ENCODE peak calls at places on chromosome 19, in eight cellular contexts. One of them, this sample, is unnamed.

GRCh38 chr19:19402656-19403372 is 2.7 kb upstream of the GATAD2A start:
- DNase-seq in GM04504: no peak
- DNase-seq in nucleus accumbens: no peak
- DNase-seq in cardiac muscle cell: no peak
- DNase-seq in iPS DF 6.9: no peak
- DNase-seq in stimulated activated CD8-positive, alpha-beta memory T cell treated with anti-CD3 and anti-CD28 coated beads, Interleukin-7, amount 100 ng/mL, for 1 hour: no peak
- DNase-seq in CD4-positive, alpha-beta T cell: no peak
- DNase-seq in activated T-helper 1 cell treated with Interleukin-2 at 50 U/mL for 16 hours: no peak
- DNase-seq in this sample: no peak

GRCh38 chr19:17830567-17831418 is 9.5 kb upstream of the INSL3 start:
- DNase-seq in GM04504: no peak
- DNase-seq in nucleus accumbens: peak
- DNase-seq in cardiac muscle cell: peak
- DNase-seq in iPS DF 6.9: peak
- DNase-seq in stimulated activated CD8-positive, alpha-beta memory T cell treated with anti-CD3 and anti-CD28 coated beads, Interleukin-7, amount 100 ng/mL, for 1 hour: no peak
- DNase-seq in CD4-positive, alpha-beta T cell: peak
- DNase-seq in activated T-helper 1 cell treated with Interleukin-2 at 50 U/mL for 16 hours: no peak
- DNase-seq in this sample: peak

GRCh38 chr19:48290923-48291700 is 21.2 kb downstream of the ZNF114 start:
- DNase-seq in GM04504: peak
- DNase-seq in nucleus accumbens: peak
- DNase-seq in cardiac muscle cell: peak
- DNase-seq in iPS DF 6.9: peak
- DNase-seq in stimulated activated CD8-positive, alpha-beta memory T cell treated with anti-CD3 and anti-CD28 coated beads, Interleukin-7, amount 100 ng/mL, for 1 hour: peak
- DNase-seq in CD4-positive, alpha-beta T cell: peak
- DNase-seq in activated T-helper 1 cell treated with Interleukin-2 at 50 U/mL for 16 hours: peak
- DNase-seq in this sample: peak

GRCh38 chr19:48918801-48919247 is 14.7 kb upstream of the DHDH start:
- DNase-seq in GM04504: no peak
- DNase-seq in nucleus accumbens: no peak
- DNase-seq in cardiac muscle cell: peak
- DNase-seq in iPS DF 6.9: no peak
- DNase-seq in stimulated activated CD8-positive, alpha-beta memory T cell treated with anti-CD3 and anti-CD28 coated beads, Interleukin-7, amount 100 ng/mL, for 1 hour: no peak
- DNase-seq in CD4-positive, alpha-beta T cell: no peak
- DNase-seq in activated T-helper 1 cell treated with Interleukin-2 at 50 U/mL for 16 hours: no peak
- DNase-seq in this sample: peak

GRCh38 chr19:13099073-13099999 is 3.3 kb downstream of the LYL1 start:
- DNase-seq in GM04504: peak
- DNase-seq in nucleus accumbens: no peak
- DNase-seq in cardiac muscle cell: no peak
- DNase-seq in iPS DF 6.9: no peak
- DNase-seq in stimulated activated CD8-positive, alpha-beta memory T cell treated with anti-CD3 and anti-CD28 coated beads, Interleukin-7, amount 100 ng/mL, for 1 hour: peak
- DNase-seq in CD4-positive, alpha-beta T cell: peak
- DNase-seq in activated T-helper 1 cell treated with Interleukin-2 at 50 U/mL for 16 hours: peak
- DNase-seq in this sample: no peak

GRCh38 chr19:38788478-38789243 is at the start of gene LGALS7B:
- DNase-seq in GM04504: no peak
- DNase-seq in nucleus accumbens: no peak
- DNase-seq in cardiac muscle cell: no peak
- DNase-seq in iPS DF 6.9: no peak
- DNase-seq in stimulated activated CD8-positive, alpha-beta memory T cell treated with anti-CD3 and anti-CD28 coated beads, Interleukin-7, amount 100 ng/mL, for 1 hour: no peak
- DNase-seq in CD4-positive, alpha-beta T cell: no peak
- DNase-seq in activated T-helper 1 cell treated with Interleukin-2 at 50 U/mL for 16 hours: no peak
- DNase-seq in this sample: no peak

GRCh38 chr19:13208131-13208963 is 58.1 kb downstream of the IER2 start:
- DNase-seq in GM04504: peak
- DNase-seq in nucleus accumbens: no peak
- DNase-seq in cardiac muscle cell: no peak
- DNase-seq in iPS DF 6.9: no peak
- DNase-seq in stimulated activated CD8-positive, alpha-beta memory T cell treated with anti-CD3 and anti-CD28 coated beads, Interleukin-7, amount 100 ng/mL, for 1 hour: no peak
- DNase-seq in CD4-positive, alpha-beta T cell: peak
- DNase-seq in activated T-helper 1 cell treated with Interleukin-2 at 50 U/mL for 16 hours: peak
- DNase-seq in this sample: no peak

GRCh38 chr19:801861-802496 is 4.7 kb downstream of the PTBP1 start:
- DNase-seq in GM04504: no peak
- DNase-seq in nucleus accumbens: no peak
- DNase-seq in cardiac muscle cell: peak
- DNase-seq in iPS DF 6.9: no peak
- DNase-seq in stimulated activated CD8-positive, alpha-beta memory T cell treated with anti-CD3 and anti-CD28 coated beads, Interleukin-7, amount 100 ng/mL, for 1 hour: no peak
- DNase-seq in CD4-positive, alpha-beta T cell: no peak
- DNase-seq in activated T-helper 1 cell treated with Interleukin-2 at 50 U/mL for 16 hours: no peak
- DNase-seq in this sample: no peak

GRCh38 chr19:44846455-44847143 is 502 bp downstream of the NECTIN2 start:
- DNase-seq in GM04504: no peak
- DNase-seq in nucleus accumbens: no peak
- DNase-seq in cardiac muscle cell: peak
- DNase-seq in iPS DF 6.9: peak
- DNase-seq in stimulated activated CD8-positive, alpha-beta memory T cell treated with anti-CD3 and anti-CD28 coated beads, Interleukin-7, amount 100 ng/mL, for 1 hour: no peak
- DNase-seq in CD4-positive, alpha-beta T cell: no peak
- DNase-seq in activated T-helper 1 cell treated with Interleukin-2 at 50 U/mL for 16 hours: no peak
- DNase-seq in this sample: no peak

GRCh38 chr19:13908674-13909073 is 2.7 kb downstream of the CC2D1A start:
- DNase-seq in GM04504: no peak
- DNase-seq in nucleus accumbens: no peak
- DNase-seq in cardiac muscle cell: no peak
- DNase-seq in iPS DF 6.9: no peak
- DNase-seq in stimulated activated CD8-positive, alpha-beta memory T cell treated with anti-CD3 and anti-CD28 coated beads, Interleukin-7, amount 100 ng/mL, for 1 hour: no peak
- DNase-seq in CD4-positive, alpha-beta T cell: no peak
- DNase-seq in activated T-helper 1 cell treated with Interleukin-2 at 50 U/mL for 16 hours: no peak
- DNase-seq in this sample: no peak

GRCh38 chr19:58544591-58545285 is 874 bp downstream of the TRIM28 start:
- DNase-seq in GM04504: no peak
- DNase-seq in nucleus accumbens: no peak
- DNase-seq in cardiac muscle cell: peak
- DNase-seq in iPS DF 6.9: no peak
- DNase-seq in stimulated activated CD8-positive, alpha-beta memory T cell treated with anti-CD3 and anti-CD28 coated beads, Interleukin-7, amount 100 ng/mL, for 1 hour: peak
- DNase-seq in CD4-positive, alpha-beta T cell: peak
- DNase-seq in activated T-helper 1 cell treated with Interleukin-2 at 50 U/mL for 16 hours: peak
- DNase-seq in this sample: peak

GRCh38 chr19:3204646-3205275 is 19.0 kb downstream of the NCLN start:
- DNase-seq in GM04504: no peak
- DNase-seq in nucleus accumbens: no peak
- DNase-seq in cardiac muscle cell: no peak
- DNase-seq in iPS DF 6.9: no peak
- DNase-seq in stimulated activated CD8-positive, alpha-beta memory T cell treated with anti-CD3 and anti-CD28 coated beads, Interleukin-7, amount 100 ng/mL, for 1 hour: no peak
- DNase-seq in CD4-positive, alpha-beta T cell: no peak
- DNase-seq in activated T-helper 1 cell treated with Interleukin-2 at 50 U/mL for 16 hours: no peak
- DNase-seq in this sample: no peak

GRCh38 chr19:29492761-29493160 is 33.0 kb upstream of the VSTM2B start:
- DNase-seq in GM04504: no peak
- DNase-seq in nucleus accumbens: no peak
- DNase-seq in cardiac muscle cell: no peak
- DNase-seq in iPS DF 6.9: no peak
- DNase-seq in stimulated activated CD8-positive, alpha-beta memory T cell treated with anti-CD3 and anti-CD28 coated beads, Interleukin-7, amount 100 ng/mL, for 1 hour: no peak
- DNase-seq in CD4-positive, alpha-beta T cell: no peak
- DNase-seq in activated T-helper 1 cell treated with Interleukin-2 at 50 U/mL for 16 hours: no peak
- DNase-seq in this sample: no peak

GRCh38 chr19:4057913-4058695 is 8.6 kb downstream of the ZBTB7A start:
- DNase-seq in GM04504: peak
- DNase-seq in nucleus accumbens: no peak
- DNase-seq in cardiac muscle cell: no peak
- DNase-seq in iPS DF 6.9: no peak
- DNase-seq in stimulated activated CD8-positive, alpha-beta memory T cell treated with anti-CD3 and anti-CD28 coated beads, Interleukin-7, amount 100 ng/mL, for 1 hour: no peak
- DNase-seq in CD4-positive, alpha-beta T cell: peak
- DNase-seq in activated T-helper 1 cell treated with Interleukin-2 at 50 U/mL for 16 hours: no peak
- DNase-seq in this sample: no peak

GRCh38 chr19:4589579-4590410 is 30.3 kb upstream of the SEMA6B start:
- DNase-seq in GM04504: no peak
- DNase-seq in nucleus accumbens: no peak
- DNase-seq in cardiac muscle cell: peak
- DNase-seq in iPS DF 6.9: no peak
- DNase-seq in stimulated activated CD8-positive, alpha-beta memory T cell treated with anti-CD3 and anti-CD28 coated beads, Interleukin-7, amount 100 ng/mL, for 1 hour: no peak
- DNase-seq in CD4-positive, alpha-beta T cell: no peak
- DNase-seq in activated T-helper 1 cell treated with Interleukin-2 at 50 U/mL for 16 hours: no peak
- DNase-seq in this sample: no peak

GRCh38 chr19:17522988-17523872 is 11.8 kb downstream of the PGLS start:
- DNase-seq in GM04504: no peak
- DNase-seq in nucleus accumbens: no peak
- DNase-seq in cardiac muscle cell: no peak
- DNase-seq in iPS DF 6.9: no peak
- DNase-seq in stimulated activated CD8-positive, alpha-beta memory T cell treated with anti-CD3 and anti-CD28 coated beads, Interleukin-7, amount 100 ng/mL, for 1 hour: no peak
- DNase-seq in CD4-positive, alpha-beta T cell: peak
- DNase-seq in activated T-helper 1 cell treated with Interleukin-2 at 50 U/mL for 16 hours: peak
- DNase-seq in this sample: no peak

GRCh38 chr19:34576292-34576691 is 94.7 kb downstream of the WTIP start:
- DNase-seq in GM04504: no peak
- DNase-seq in nucleus accumbens: no peak
- DNase-seq in cardiac muscle cell: no peak
- DNase-seq in iPS DF 6.9: no peak
- DNase-seq in stimulated activated CD8-positive, alpha-beta memory T cell treated with anti-CD3 and anti-CD28 coated beads, Interleukin-7, amount 100 ng/mL, for 1 hour: no peak
- DNase-seq in CD4-positive, alpha-beta T cell: no peak
- DNase-seq in activated T-helper 1 cell treated with Interleukin-2 at 50 U/mL for 16 hours: no peak
- DNase-seq in this sample: no peak

GRCh38 chr19:17775245-17775927 is 19.6 kb upstream of the B3GNT3 start:
- DNase-seq in GM04504: no peak
- DNase-seq in nucleus accumbens: no peak
- DNase-seq in cardiac muscle cell: peak
- DNase-seq in iPS DF 6.9: no peak
- DNase-seq in stimulated activated CD8-positive, alpha-beta memory T cell treated with anti-CD3 and anti-CD28 coated beads, Interleukin-7, amount 100 ng/mL, for 1 hour: no peak
- DNase-seq in CD4-positive, alpha-beta T cell: peak
- DNase-seq in activated T-helper 1 cell treated with Interleukin-2 at 50 U/mL for 16 hours: no peak
- DNase-seq in this sample: peak